ENCODE peak calls at places on chromosomes 2 and 18, in four cellular contexts. One of them, this sample, is unnamed.

GRCh38 chr2:219252900-219253752 is at the start of gene TUBA4B:
- DNase-seq in AG09309: no peak
- DNase-seq in RPMI7951: no peak
- DNase-seq in Peyer's patch: peak; percentile 72
- DNase-seq in this sample: no peak

GRCh38 chr2:174761837-174762236 is 2.4 kb downstream of the CHRNA1 start:
- DNase-seq in RPMI7951: peak; percentile 54
- DNase-seq in Peyer's patch: no peak
- DNase-seq in AG09309: no peak
- DNase-seq in this sample: peak; percentile 47

GRCh38 chr2:31168291-31168690 is 30.1 kb upstream of the GALNT14 start:
- DNase-seq in Peyer's patch: no peak
- DNase-seq in RPMI7951: peak; percentile 15
- DNase-seq in AG09309: no peak
- DNase-seq in this sample: no peak

GRCh38 chr2:96353032-96353561 is 17.5 kb downstream of the NCAPH start:
- DNase-seq in Peyer's patch: no peak
- DNase-seq in RPMI7951: peak; percentile 62
- DNase-seq in AG09309: no peak
- DNase-seq in this sample: no peak

GRCh38 chr2:173223880-173224279 is 130.8 kb upstream of the CDCA7 start:
- DNase-seq in RPMI7951: no peak
- DNase-seq in Peyer's patch: no peak
- DNase-seq in AG09309: no peak
- DNase-seq in this sample: no peak

GRCh38 chr2:85133751-85134254 is 611 bp downstream of the TCF7L1 start:
- DNase-seq in RPMI7951: peak; percentile 52
- DNase-seq in Peyer's patch: no peak
- DNase-seq in AG09309: no peak
- DNase-seq in this sample: no peak

GRCh38 chr18:3350566-3351527 is 88.9 kb downstream of the MYL12B start:
- DNase-seq in Peyer's patch: no peak
- DNase-seq in AG09309: no peak
- DNase-seq in RPMI7951: peak; percentile 38
- DNase-seq in this sample: no peak

GRCh38 chr18:79798999-79799370 is 1.2 kb downstream of the KCNG2 start:
- DNase-seq in Peyer's patch: peak; percentile 69
- DNase-seq in AG09309: no peak
- DNase-seq in RPMI7951: no peak
- DNase-seq in this sample: no peak

GRCh38 chr2:104812281-104812680 is 41.6 kb upstream of the POU3F3 start:
- DNase-seq in Peyer's patch: no peak
- DNase-seq in RPMI7951: no peak
- DNase-seq in AG09309: no peak
- DNase-seq in this sample: no peak

GRCh38 chr2:150528861-150529801 is 41.7 kb upstream of the RND3 start:
- DNase-seq in AG09309: peak; percentile 81
- DNase-seq in Peyer's patch: no peak
- DNase-seq in RPMI7951: peak; percentile 64
- DNase-seq in this sample: peak; percentile 62

This sample was measured in skeletal muscle cell.